ENCODE peak calls at places on chromosomes 5 and 9, in four cellular contexts. G is GM12878, T is K562, X is HepG2. P is an unnamed sample.

GRCh38 chr9:90060256-90060655 is 455.4 kb downstream of the GADD45G start:
- DNase-seq in G (no peak), T (no peak), X (no peak), P (no peak)

GRCh38 chr5:116830079-116830478 is 255.5 kb upstream of the SEMA6A start:
- DNase-seq in G (no peak), T (no peak), X (no peak), P (no peak)

GRCh38 chr9:26670052-26670640 is 222.5 kb downstream of the CAAP1 start:
- DNase-seq in G (no peak), T (no peak), X (no peak), P (no peak)

GRCh38 chr9:131640438-131641181 is 95.3 kb downstream of the PRRT1B start:
- DNase-seq in G (no peak), T (no peak), X (no peak), P (no peak)

GRCh38 chr5:115551415-115551814 is 6.8 kb upstream of the FEM1C start:
- DNase-seq in G (no peak), T (peak), X (no peak), P (no peak)

GRCh38 chr5:9456435-9457042 is 89.3 kb downstream of the SEMA5A start:
- DNase-seq in G (no peak), T (no peak), X (no peak), P (no peak)

GRCh38 chr5:143870871-143871632 is 59.1 kb downstream of the HMHB1 start:
- DNase-seq in G (no peak), T (no peak), X (no peak), P (no peak)

GRCh38 chr5:37665889-37666288 is 174.0 kb downstream of the GDNF start:
- DNase-seq in G (no peak), T (no peak), X (no peak), P (no peak)

GRCh38 chr5:55564716-55565115 is 30.0 kb upstream of the PLPP1 start:
- DNase-seq in G (peak), T (no peak), X (no peak), P (no peak)

GRCh38 chr5:1540166-1540565 is 16.4 kb upstream of the LPCAT1 start:
- DNase-seq in G (no peak), T (no peak), X (no peak), P (no peak)

GRCh38 chr9:121350993-121351561 is 19.0 kb downstream of the STOM start:
- DNase-seq in G (no peak), T (peak), X (no peak), P (no peak)

GRCh38 chr5:89534331-89534730 is 651.3 kb upstream of the MEF2C start:
- DNase-seq in G (no peak), T (no peak), X (no peak), P (no peak)

GRCh38 chr9:116149844-116150243 is 3.7 kb upstream of the PAPPA start:
- DNase-seq in G (no peak), T (peak), X (no peak), P (peak)

GRCh38 chr9:91483189-91483691 is 59.6 kb upstream of the NFIL3 start:
- DNase-seq in G (no peak), T (no peak), X (no peak), P (no peak)

GRCh38 chr9:114677418-114677817 is 4.6 kb downstream of the TEX48 start:
- DNase-seq in G (no peak), T (peak), X (peak), P (no peak)

GRCh38 chr5:175477440-175477839 is 920 bp upstream of the SFXN1 start:
- DNase-seq in G (no peak), T (no peak), X (no peak), P (no peak)

GRCh38 chr9:94490465-94490864 is 64.4 kb upstream of the PCAT7 start:
- DNase-seq in G (no peak), T (no peak), X (no peak), P (no peak)

GRCh38 chr5:72130342-72130741 is 23.1 kb downstream of the MAP1B start:
- DNase-seq in G (no peak), T (no peak), X (no peak), P (no peak)

GRCh38 chr5:11110128-11110527 is 349.1 kb upstream of the DAP start:
- DNase-seq in G (no peak), T (no peak), X (no peak), P (no peak)

GRCh38 chr5:8842906-8843590 is 702.8 kb downstream of the SEMA5A start:
- DNase-seq in G (no peak), T (no peak), X (no peak), P (no peak)

GRCh38 chr5:86977185-86977584 is 290.5 kb upstream of the RASA1 start:
- DNase-seq in G (no peak), T (no peak), X (no peak), P (no peak)

GRCh38 chr5:66849803-66850202 is 253.6 kb downstream of the MAST4 start:
- DNase-seq in G (no peak), T (no peak), X (no peak), P (no peak)

GRCh38 chr9:116905131-116905724 is 218.1 kb downstream of the TRIM32 start:
- DNase-seq in G (no peak), T (no peak), X (no peak), P (no peak)

GRCh38 chr9:125949247-125949646 is 202.1 kb downstream of the PBX3 start:
- DNase-seq in G (no peak), T (no peak), X (no peak), P (no peak)

GRCh38 chr9:125953314-125954019 is 206.3 kb downstream of the PBX3 start:
- DNase-seq in G (no peak), T (no peak), X (peak), P (no peak)

GRCh38 chr9:125946397-125946796 is 199.2 kb downstream of the PBX3 start:
- DNase-seq in G (no peak), T (no peak), X (no peak), P (no peak)

GRCh38 chr9:125949721-125950465 is 202.7 kb downstream of the PBX3 start:
- DNase-seq in G (no peak), T (no peak), X (no peak), P (no peak)

DNA sequence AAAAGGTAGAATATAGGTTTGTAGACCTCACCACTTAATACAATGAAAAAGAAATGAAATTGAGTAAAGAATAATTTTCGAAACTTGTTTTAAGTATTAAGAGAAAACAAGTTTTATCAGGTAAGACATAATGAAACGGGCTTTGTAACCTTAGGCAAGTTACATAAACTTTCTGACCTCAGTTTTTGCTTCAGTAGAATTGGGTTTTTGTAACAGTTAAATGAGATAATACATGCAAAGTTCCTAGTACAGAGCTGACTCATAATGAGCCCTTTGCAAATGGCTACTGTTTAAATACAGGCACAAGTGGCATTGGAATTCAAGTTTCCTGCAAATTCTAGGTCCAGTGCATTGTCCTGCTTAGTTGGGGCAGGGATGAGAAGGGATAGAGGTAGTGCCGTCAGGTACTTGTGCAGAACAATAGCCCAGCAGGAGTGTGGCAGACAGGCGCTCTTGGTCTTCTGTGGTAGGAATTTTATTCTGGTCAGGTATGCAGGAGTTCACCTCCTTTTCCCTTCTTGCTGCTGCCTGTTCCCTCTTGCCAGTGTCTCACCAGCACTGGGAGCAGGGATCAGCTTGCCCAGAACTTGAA is 203.8 kb downstream of the PBX3 start:
- DNase-seq in G (no peak), T (no peak), X (no peak), P (peak)
- TF ChIP-seq CREM in G (no peak), T (no peak), X (no peak), P (no peak)

GRCh38 chr9:6109571-6109970 is 94.1 kb upstream of the RANBP6 start:
- DNase-seq in G (no peak), T (no peak), X (no peak), P (no peak)
- TF ChIP-seq NR2C2 in G (no peak), T (no peak), X (no peak), P (no peak)

GRCh38 chr5:168167338-168167737 is 124.1 kb upstream of the WWC1 start:
- DNase-seq in G (no peak), T (no peak), X (no peak), P (no peak)

GRCh38 chr5:168162464-168162863 is 129.0 kb upstream of the WWC1 start:
- DNase-seq in G (no peak), T (no peak), X (no peak), P (no peak)

GRCh38 chr5:168163966-168164365 is 127.5 kb upstream of the WWC1 start:
- DNase-seq in G (no peak), T (no peak), X (no peak), P (no peak)

GRCh38 chr5:168165977-168166376 is 125.5 kb upstream of the WWC1 start:
- DNase-seq in G (no peak), T (no peak), X (no peak), P (no peak)

DNA sequence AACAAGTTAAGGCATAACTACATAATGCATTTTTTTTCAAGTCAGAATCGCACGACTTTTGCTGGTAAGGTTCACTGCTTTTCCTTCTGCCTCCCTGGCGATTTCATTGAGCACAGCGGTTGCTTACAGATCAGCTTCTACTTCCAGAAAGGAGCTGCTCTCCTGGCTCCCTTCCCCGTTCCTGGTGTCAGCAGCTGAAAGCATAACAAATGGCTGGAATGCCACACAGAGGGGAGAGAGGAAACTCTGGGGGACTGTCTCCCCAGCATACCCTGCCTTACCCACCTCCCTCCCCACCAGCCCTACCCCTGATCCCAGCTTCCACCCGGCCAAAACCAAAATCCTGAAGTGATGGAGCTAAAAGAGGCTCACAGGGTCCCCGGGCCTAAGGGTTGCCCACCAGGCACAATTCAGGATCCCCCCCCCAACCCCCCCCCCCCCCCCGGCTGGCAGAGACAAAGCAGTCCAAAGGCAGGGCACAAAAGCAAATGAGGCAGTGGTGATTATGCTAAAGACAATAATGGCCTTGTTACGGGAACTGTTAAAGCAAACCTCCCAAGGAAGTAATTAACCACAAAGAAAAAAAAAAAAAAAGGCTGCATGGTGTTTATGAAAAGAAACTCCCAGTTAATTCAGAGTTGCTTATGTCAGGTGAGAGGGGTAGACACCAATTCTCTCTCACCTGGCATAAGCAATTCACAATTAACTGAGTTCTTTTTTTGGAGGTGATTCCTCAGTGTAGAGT is 126.1 kb upstream of the WWC1 start:
- DNase-seq in G (no peak), T (no peak), X (no peak), P (peak)
- TF ChIP-seq CREM in G (no peak), T (no peak), X (no peak), P (no peak)

GRCh38 chr9:4689013-4689412 is 9.6 kb downstream of the CDC37L1 start:
- DNase-seq in G (no peak), T (no peak), X (no peak), P (no peak)

GRCh38 chr9:4691794-4692193 is 12.4 kb downstream of the CDC37L1 start:
- DNase-seq in G (no peak), T (no peak), X (no peak), P (no peak)

GRCh38 chr9:4690144-4690543 is 10.8 kb downstream of the CDC37L1 start:
- DNase-seq in G (no peak), T (no peak), X (no peak), P (no peak)

GRCh38 chr9:4686584-4686983 is 7.2 kb downstream of the CDC37L1 start:
- DNase-seq in G (no peak), T (no peak), X (no peak), P (no peak)

GRCh38 chr9:4689687-4690104 is 10.3 kb downstream of the CDC37L1 start:
- DNase-seq in G (peak), T (no peak), X (no peak), P (no peak)
- TF ChIP-seq NR2C2 in G (no peak), T (no peak), X (no peak), P (no peak)

GRCh38 chr5:171664489-171664888 is 121.1 kb upstream of the SMIM23 start:
- DNase-seq in G (no peak), T (no peak), X (no peak), P (no peak)

GRCh38 chr5:171672556-171672955 is 113.1 kb upstream of the SMIM23 start:
- DNase-seq in G (no peak), T (no peak), X (no peak), P (no peak)

GRCh38 chr5:171668097-171668412 is 117.6 kb upstream of the SMIM23 start:
- DNase-seq in G (no peak), T (no peak), X (no peak), P (no peak)

GRCh38 chr5:171666815-171667214 is 118.8 kb upstream of the SMIM23 start:
- DNase-seq in G (no peak), T (no peak), X (no peak), P (no peak)

GRCh38 chr5:171667341-171668096 is 118.1 kb upstream of the SMIM23 start:
- DNase-seq in G (no peak), T (no peak), X (no peak), P (peak)
- TF ChIP-seq CREM in G (no peak), T (no peak), X (no peak), P (no peak)